ENCODE peak calls at places on chromosomes 11 and 22, in five cellular contexts. C is AG09319, R is BJ, Y is heart right ventricle, L is Calu3. G is an unnamed sample.

GRCh38 chr11:66768088-66768521 is 39.1 kb upstream of the SPTBN2 start:
- DNase-seq in C (no peak), R (no peak), Y (no peak), L (no peak), G (no peak)

GRCh38 chr11:6474806-6475500 is 1.2 kb upstream of the TRIM3 start:
- DNase-seq in C (no peak), R (no peak), Y (no peak), L (no peak), G (no peak)

GRCh38 chr11:85123752-85124231 is 503.4 kb downstream of the DLG2 start:
- DNase-seq in C (no peak), R (no peak), Y (no peak), L (no peak), G (no peak)

GRCh38 chr11:129881570-129882170 is 13.7 kb downstream of the NFRKB start:
- DNase-seq in C (no peak), R (no peak), Y (no peak), L (peak; percentile 58), G (no peak)

GRCh38 chr11:118015385-118015841 is 29.2 kb downstream of the IL10RA start:
- DNase-seq in C (no peak), R (no peak), Y (no peak), L (no peak), G (no peak)

GRCh38 chr11:22079133-22079847 is 113.6 kb upstream of the ANO5 start:
- DNase-seq in C (no peak), R (no peak), Y (no peak), L (no peak), G (no peak)

GRCh38 chr22:20117656-20118571 is 888 bp upstream of the TRMT2A start:
- DNase-seq in C (no peak), R (no peak), Y (peak; percentile 27), L (peak; percentile 19), G (no peak)

GRCh38 chr11:91596111-91596510 is 628.5 kb upstream of the FAT3 start:
- DNase-seq in C (no peak), R (no peak), Y (no peak), L (no peak), G (no peak)

GRCh38 chr11:6022954-6023353 is 7.6 kb downstream of the OR56A1 start:
- DNase-seq in C (no peak), R (no peak), Y (no peak), L (peak; percentile 13), G (peak; percentile 44)

GRCh38 chr22:27879923-27880322 is 39.1 kb downstream of the PITPNB start:
- DNase-seq in C (no peak), R (no peak), Y (no peak), L (peak; percentile 27), G (no peak)

GRCh38 chr11:19714093-19714386 is 1.4 kb downstream of the NAV2 start:
- DNase-seq in C (no peak), R (no peak), Y (no peak), L (no peak), G (no peak)

GRCh38 chr11:18457435-18457834 is 1.8 kb downstream of the LDHAL6A start:
- DNase-seq in C (no peak), R (no peak), Y (no peak), L (no peak), G (no peak)

GRCh38 chr11:74634537-74634936 is 42.2 kb downstream of the POLD3 start:
- DNase-seq in C (no peak), R (no peak), Y (no peak), L (peak; percentile 36), G (no peak)

GRCh38 chr11:83206221-83206620 is 12.7 kb downstream of the ANKRD42 start:
- DNase-seq in C (no peak), R (no peak), Y (no peak), L (no peak), G (no peak)

GRCh38 chr22:35552186-35552842 is 11.7 kb downstream of the RASD2 start:
- DNase-seq in C (no peak), R (no peak), Y (no peak), L (peak; percentile 67), G (no peak)

DNA sequence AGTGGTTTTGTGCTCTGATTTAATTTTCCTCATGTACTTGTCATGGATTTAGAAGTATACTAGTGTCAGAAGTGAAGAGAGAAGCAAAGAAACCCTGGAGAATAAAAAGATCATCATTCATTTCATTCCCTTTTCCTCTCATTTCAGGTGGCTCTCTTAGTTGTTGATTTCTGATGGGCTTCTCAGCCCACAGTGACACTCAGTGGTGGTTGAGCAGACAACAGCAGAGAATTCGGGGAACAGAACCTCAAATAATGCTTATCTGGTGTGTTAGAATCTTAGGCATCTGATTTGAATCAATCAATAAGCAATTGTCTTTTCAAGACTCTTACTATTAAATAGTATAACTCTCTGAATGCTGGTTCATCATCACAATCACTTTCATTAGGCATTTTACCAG is 1289.4 kb downstream of the FAM181B start:
- DNase-seq in C (no peak), R (no peak), Y (no peak), L (no peak), G (no peak)
- TF ChIP-seq CTCF in C (no peak), R (no peak), Y (no peak), L (no peak), G (no peak)

DNA sequence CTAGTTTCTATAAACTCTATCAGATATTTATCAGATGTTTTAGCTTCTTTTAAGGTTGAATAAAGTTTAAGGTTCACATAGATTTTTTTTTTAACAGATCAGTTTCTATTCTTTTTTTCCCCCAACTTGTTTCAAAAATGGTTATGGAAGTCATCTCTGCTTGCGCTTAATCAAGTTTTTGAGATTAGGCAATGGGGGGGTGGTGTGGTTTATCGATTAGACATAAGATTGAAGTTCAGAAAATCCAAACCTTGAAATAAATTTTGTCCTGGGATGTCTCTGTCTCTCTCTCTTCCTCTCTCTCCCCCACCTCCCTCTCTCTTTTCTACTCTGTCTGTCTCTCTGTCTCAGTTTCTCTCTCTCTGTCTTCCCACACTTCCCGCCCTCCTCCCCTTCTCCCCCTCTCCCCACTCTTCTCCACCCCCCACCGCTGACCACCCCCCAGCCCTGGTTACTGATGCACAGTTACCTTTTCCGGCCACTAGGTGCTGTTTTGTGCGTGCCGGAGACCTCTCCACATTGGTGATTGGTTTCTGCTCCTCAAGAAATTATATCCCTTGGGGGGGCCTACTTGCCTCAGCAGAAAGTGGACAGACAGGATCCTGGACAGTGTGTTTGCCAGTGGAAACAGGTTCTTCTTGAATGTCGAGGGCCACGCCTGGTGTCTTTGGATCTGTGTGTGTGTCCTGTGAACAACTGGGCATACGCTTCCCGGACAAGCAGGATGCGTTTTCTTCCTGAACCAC is 29.7 kb upstream of the ANO1 start:
- DNase-seq in C (no peak), R (no peak), Y (no peak), L (peak; percentile 51), G (no peak)
- TF ChIP-seq CTCF in C (no peak), R (no peak), Y (no peak), L (peak; percentile 21), G (no peak)

GRCh38 chr11:86194998-86195397 is 49.6 kb upstream of the EED start:
- DNase-seq in C (no peak), R (no peak), Y (no peak), L (no peak), G (no peak)
- TF ChIP-seq CTCF in C (no peak), R (no peak), Y (no peak), L (no peak), G (no peak)

DNA sequence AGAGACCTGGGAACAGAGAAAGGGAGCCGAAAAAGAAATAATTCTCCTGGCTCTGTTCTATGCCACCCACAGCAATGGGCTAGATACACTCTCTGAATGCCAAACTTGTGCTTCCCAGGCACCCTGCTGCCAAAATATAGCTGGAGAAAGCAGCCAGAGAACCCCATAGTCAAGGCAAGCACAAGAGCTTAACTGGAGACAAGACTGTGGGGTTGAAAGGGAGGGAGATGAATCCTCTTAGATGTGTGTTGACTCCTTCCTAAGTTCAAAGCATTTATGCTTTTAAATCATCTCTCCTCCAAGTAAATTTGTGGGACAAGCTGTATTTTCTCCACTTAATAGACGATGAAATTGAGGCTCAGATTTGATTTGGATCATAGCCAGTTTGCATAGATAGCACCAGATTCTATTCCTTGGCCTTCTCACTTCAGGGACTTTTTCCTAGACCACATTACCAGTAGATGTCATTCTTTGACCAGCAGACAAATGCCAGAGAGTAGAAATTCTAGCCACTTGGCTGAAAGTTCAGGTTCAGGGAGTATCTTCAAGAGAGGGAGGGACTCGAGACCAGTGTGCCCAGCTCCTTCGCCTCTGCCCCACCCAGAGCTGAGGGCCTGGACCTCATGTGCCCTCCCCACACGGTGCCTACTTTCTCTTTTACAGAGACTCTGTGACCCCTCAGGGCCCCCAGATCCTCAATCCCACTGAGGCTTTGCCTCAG is 16.6 kb upstream of the ETS1 start:
- DNase-seq in C (no peak), R (no peak), Y (no peak), L (no peak), G (no peak)
- TF ChIP-seq CTCF in C (no peak), R (no peak), Y (no peak), L (no peak), G (no peak)

GRCh38 chr22:17836977-17837742 is 62.9 kb upstream of the BID start:
- DNase-seq in C (no peak), R (no peak), Y (no peak), L (no peak), G (no peak)
- TF ChIP-seq CTCF in C (no peak), R (no peak), Y (no peak), L (no peak), G (no peak)